ENCODE peak calls at places on chromosomes 16 and 17, in five cellular contexts. W is heart right ventricle; Z is ELF-1; H is stimulated activated CD4-positive, alpha-beta T cell treated with anti-CD3 and anti-CD28 coated beads, TNF-alpha, amount 100 ng/mL, for 1 hour; R is tibial artery. T is an unnamed sample.

GRCh38 chr17:17177186-17177585 is 28.9 kb downstream of the PLD6 start:
- DNase-seq in W (no peak), Z (no peak), H (no peak), R (no peak), T (no peak)

GRCh38 chr16:84117482-84117843 is 721 bp upstream of the MBTPS1 start:
- DNase-seq in W (no peak), Z (peak; percentile 60), H (no peak), R (no peak), T (no peak)

GRCh38 chr16:21628772-21629171 is 23.6 kb downstream of the IGSF6 start:
- DNase-seq in W (no peak), Z (no peak), H (no peak), R (no peak), T (no peak)

GRCh38 chr17:65198653-65199382 is 61.6 kb downstream of the RGS9 start:
- DNase-seq in W (no peak), Z (peak; percentile 64), H (no peak), R (no peak), T (no peak)

GRCh38 chr17:50708050-50709000 is 611 bp upstream of the ANKRD40 start:
- DNase-seq in W (no peak), Z (no peak), H (no peak), R (no peak), T (no peak)

GRCh38 chr16:26983426-26983825 is 83.3 kb upstream of the C16orf82 start:
- DNase-seq in W (no peak), Z (no peak), H (no peak), R (no peak), T (no peak)

GRCh38 chr17:56908061-56908542 is 5.7 kb downstream of the TRIM25 start:
- DNase-seq in W (peak; percentile 55), Z (no peak), H (no peak), R (peak; percentile 72), T (no peak)

GRCh38 chr16:88423448-88423850 is 29.6 kb upstream of the ZFPM1 start:
- DNase-seq in W (no peak), Z (no peak), H (no peak), R (no peak), T (no peak)

GRCh38 chr17:16919663-16920627 is 52.0 kb downstream of the TNFRSF13B start:
- DNase-seq in W (no peak), Z (peak; percentile 59), H (no peak), R (peak; percentile 8), T (no peak)

GRCh38 chr17:31696703-31697325 is 162.2 kb downstream of the COPRS start:
- DNase-seq in W (no peak), Z (no peak), H (no peak), R (no peak), T (no peak)

GRCh38 chr17:21564262-21564661 is 128.1 kb upstream of the KCNJ18 start:
- DNase-seq in W (no peak), Z (no peak), H (no peak), R (no peak), T (no peak)

GRCh38 chr17:10025976-10026785 is 121.1 kb upstream of the RCVRN start:
- DNase-seq in W (no peak), Z (no peak), H (no peak), R (no peak), T (no peak)

GRCh38 chr17:20172378-20172775 is 163.2 kb downstream of the SPECC1 start:
- DNase-seq in W (no peak), Z (peak; percentile 78), H (no peak), R (no peak), T (no peak)

GRCh38 chr16:87198328-87198731 is 118.9 kb downstream of the C16orf95 start:
- DNase-seq in W (no peak), Z (peak; percentile 62), H (no peak), R (no peak), T (no peak)

GRCh38 chr17:74690409-74690825 is 22.3 kb downstream of the CD300LF start:
- DNase-seq in W (no peak), Z (no peak), H (no peak), R (peak; percentile 62), T (no peak)

GRCh38 chr16:67841198-67841815 is 813 bp upstream of the THAP11 start:
- DNase-seq in W (no peak), Z (no peak), H (no peak), R (no peak), T (no peak)